ENCODE peak calls at places on chromosomes 6 and 20, in four cellular contexts. One of them, this sample, is unnamed.

GRCh38 chr20:45111799-45112471 is 3.0 kb downstream of the WFDC5 start:
- DNase-seq in HepG2: peak
- DNase-seq in HCT116: no peak
- DNase-seq in K562: peak
- DNase-seq in this sample: no peak

GRCh38 chr20:34997171-34997570 is 41.5 kb downstream of the MYH7B start:
- DNase-seq in HepG2: no peak
- DNase-seq in HCT116: no peak
- DNase-seq in K562: no peak
- DNase-seq in this sample: no peak

GRCh38 chr20:61925555-61926252 is 140.0 kb downstream of the TAF4 start:
- DNase-seq in HepG2: no peak
- DNase-seq in HCT116: peak
- DNase-seq in K562: peak
- DNase-seq in this sample: no peak

GRCh38 chr6:7589221-7589620 is 777 bp upstream of the SNRNP48 start:
- DNase-seq in HepG2: no peak
- DNase-seq in HCT116: no peak
- DNase-seq in K562: no peak
- DNase-seq in this sample: no peak

GRCh38 chr6:159197251-159197650 is 28.1 kb downstream of the FNDC1 start:
- DNase-seq in HepG2: no peak
- DNase-seq in HCT116: no peak
- DNase-seq in K562: no peak
- DNase-seq in this sample: no peak

GRCh38 chr6:55175078-55175777 is 913 bp downstream of the HCRTR2 start:
- DNase-seq in HepG2: no peak
- DNase-seq in HCT116: no peak
- DNase-seq in K562: no peak
- DNase-seq in this sample: no peak

GRCh38 chr20:50815162-50815989 is 20.5 kb downstream of the BCAS4 start:
- DNase-seq in HepG2: no peak
- DNase-seq in HCT116: no peak
- DNase-seq in K562: no peak
- DNase-seq in this sample: no peak

GRCh38 chr20:49381558-49382493 is 100.6 kb downstream of the KCNB1 start:
- DNase-seq in HepG2: no peak
- DNase-seq in HCT116: peak
- DNase-seq in K562: no peak
- DNase-seq in this sample: no peak

GRCh38 chr6:145865595-145865994 is 51.0 kb upstream of the FBXO30 start:
- DNase-seq in HepG2: no peak
- DNase-seq in HCT116: no peak
- DNase-seq in K562: no peak
- DNase-seq in this sample: no peak

GRCh38 chr6:15304337-15305078 is 58.6 kb downstream of the JARID2 start:
- DNase-seq in HepG2: no peak
- DNase-seq in HCT116: no peak
- DNase-seq in K562: peak
- DNase-seq in this sample: no peak

GRCh38 chr6:90436403-90436802 is 139.8 kb upstream of the BACH2 start:
- DNase-seq in HepG2: no peak
- DNase-seq in HCT116: no peak
- DNase-seq in K562: no peak
- DNase-seq in this sample: no peak

GRCh38 chr6:41042167-41042566 is at the start of gene TSPO2:
- DNase-seq in HepG2: no peak
- DNase-seq in HCT116: no peak
- DNase-seq in K562: no peak
- DNase-seq in this sample: no peak

GRCh38 chr6:41040911-41041536 is 1.2 kb upstream of the TSPO2 start:
- DNase-seq in HepG2: no peak
- DNase-seq in HCT116: no peak
- DNase-seq in K562: peak
- DNase-seq in this sample: no peak

GRCh38 chr6:41040101-41040910 is 1.3 kb upstream of the UNC5CL start:
- DNase-seq in HepG2: peak
- DNase-seq in HCT116: no peak
- DNase-seq in K562: peak
- DNase-seq in this sample: no peak

GRCh38 chr6:41045664-41046063 is 3.4 kb downstream of the TSPO2 start:
- DNase-seq in HepG2: no peak
- DNase-seq in HCT116: no peak
- DNase-seq in K562: no peak
- DNase-seq in this sample: no peak

GRCh38 chr6:41042656-41043055 is 389 bp downstream of the TSPO2 start:
- DNase-seq in HepG2: no peak
- DNase-seq in HCT116: no peak
- DNase-seq in K562: no peak
- DNase-seq in this sample: no peak
- H3K4me3 ChIP-seq in HepG2: no peak
- H3K4me3 ChIP-seq in HCT116: no peak
- H3K4me3 ChIP-seq in K562: no peak
- H3K4me3 ChIP-seq in this sample: no peak

GRCh38 chr20:41394931-41395668 is 28.5 kb upstream of the EMILIN3 start:
- DNase-seq in HepG2: no peak
- DNase-seq in HCT116: no peak
- DNase-seq in K562: no peak
- DNase-seq in this sample: no peak
- H3K27ac ChIP-seq in HepG2: no peak
- H3K27ac ChIP-seq in HCT116: no peak
- H3K27ac ChIP-seq in K562: no peak
- H3K27ac ChIP-seq in this sample: no peak

DNA sequence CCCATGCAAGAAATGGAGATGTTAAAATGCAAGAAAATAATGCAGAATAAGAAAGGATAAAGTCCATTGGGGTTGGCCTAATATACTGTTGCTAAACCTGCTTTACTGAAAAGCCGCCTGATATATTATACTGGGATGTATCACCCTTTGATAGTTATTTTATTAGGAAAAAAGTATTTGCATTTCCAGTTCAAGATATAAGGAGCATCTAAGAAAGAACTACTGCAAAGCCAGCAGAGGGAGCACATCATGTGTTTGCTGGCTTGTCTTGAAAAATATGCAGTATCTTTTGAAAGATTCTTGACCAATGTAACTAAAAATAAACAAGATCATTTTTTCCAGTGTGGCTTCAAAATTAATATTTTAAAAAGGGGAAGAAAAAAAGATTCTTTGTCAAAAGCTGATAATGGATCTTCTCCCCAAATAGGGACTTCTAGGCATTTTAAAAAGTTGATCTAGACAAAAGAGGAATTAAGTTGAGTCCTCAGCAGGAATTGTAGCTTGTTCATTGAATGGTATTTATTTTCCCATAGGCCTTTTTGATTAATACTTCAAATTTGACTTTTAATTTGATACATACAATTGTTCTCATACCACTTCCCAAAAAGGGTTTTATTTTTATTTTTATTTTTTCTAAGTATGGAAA is 214.9 kb downstream of the ZFAND3 start:
- DNase-seq in HepG2: peak
- DNase-seq in HCT116: peak
- DNase-seq in K562: no peak
- DNase-seq in this sample: no peak
- TF ChIP-seq TCF7L2 in HepG2: no peak
- TF ChIP-seq TCF7L2 in HCT116: no peak
- TF ChIP-seq TCF7L2 in K562: no peak
- TF ChIP-seq TCF7L2 in this sample: no peak

GRCh38 chr20:59165389-59165785 is 1.8 kb downstream of the ZNF831 start:
- DNase-seq in HepG2: no peak
- DNase-seq in HCT116: no peak
- DNase-seq in K562: no peak
- DNase-seq in this sample: no peak
- H3K4me3 ChIP-seq in HepG2: no peak
- H3K4me3 ChIP-seq in HCT116: no peak
- H3K4me3 ChIP-seq in K562: no peak
- H3K4me3 ChIP-seq in this sample: no peak

GRCh38 chr6:141254336-141254735 is 878.4 kb upstream of the GJE1 start:
- DNase-seq in HepG2: no peak
- DNase-seq in HCT116: no peak
- DNase-seq in K562: no peak
- DNase-seq in this sample: no peak
- H3K27ac ChIP-seq in HepG2: no peak
- H3K27ac ChIP-seq in HCT116: no peak
- H3K27ac ChIP-seq in K562: no peak
- H3K27ac ChIP-seq in this sample: no peak

GRCh38 chr6:38371312-38371672 is 268.4 kb downstream of the BTBD9 start:
- DNase-seq in HepG2: no peak
- DNase-seq in HCT116: no peak
- DNase-seq in K562: no peak
- DNase-seq in this sample: no peak

GRCh38 chr6:38378801-38379200 is 260.9 kb downstream of the BTBD9 start:
- DNase-seq in HepG2: no peak
- DNase-seq in HCT116: no peak
- DNase-seq in K562: no peak
- DNase-seq in this sample: no peak

GRCh38 chr6:38375937-38376336 is 263.8 kb downstream of the BTBD9 start:
- DNase-seq in HepG2: no peak
- DNase-seq in HCT116: no peak
- DNase-seq in K562: no peak
- DNase-seq in this sample: no peak

GRCh38 chr6:38370653-38371311 is 268.9 kb downstream of the BTBD9 start:
- DNase-seq in HepG2: no peak
- DNase-seq in HCT116: no peak
- DNase-seq in K562: no peak
- DNase-seq in this sample: no peak

DNA sequence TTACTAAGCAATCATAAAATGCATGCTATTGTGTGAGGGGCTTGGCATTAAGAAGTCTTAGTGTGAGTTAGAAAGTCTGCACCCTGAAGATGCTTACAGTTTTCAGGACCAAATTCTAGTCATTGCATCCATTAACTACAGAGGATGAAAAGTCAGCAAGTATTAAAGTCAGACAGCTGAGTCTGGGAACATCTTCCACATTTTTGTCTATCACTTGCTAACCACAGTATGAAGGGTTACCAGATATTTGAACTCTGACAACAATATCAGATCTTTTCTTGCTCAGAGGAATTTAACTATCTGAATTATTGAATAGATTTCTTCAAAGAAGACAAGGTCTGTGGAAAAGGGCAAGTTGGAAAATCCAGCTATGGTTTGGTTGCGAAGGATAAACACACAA is 264.4 kb downstream of the BTBD9 start:
- DNase-seq in HepG2: no peak
- DNase-seq in HCT116: no peak
- DNase-seq in K562: no peak
- DNase-seq in this sample: no peak
- TF ChIP-seq TCF7L2 in HepG2: no peak
- TF ChIP-seq TCF7L2 in HCT116: no peak
- TF ChIP-seq TCF7L2 in K562: no peak
- TF ChIP-seq TCF7L2 in this sample: no peak

GRCh38 chr6:131950767-131951575 is at the start of gene CCN2:
- DNase-seq in HepG2: peak
- DNase-seq in HCT116: peak
- DNase-seq in K562: no peak
- DNase-seq in this sample: peak
- H3K4me3 ChIP-seq in HepG2: peak
- H3K4me3 ChIP-seq in HCT116: peak
- H3K4me3 ChIP-seq in K562: no peak
- H3K4me3 ChIP-seq in this sample: peak

This sample was measured in Panc1.